ENCODE peak calls at places on chromosomes 11 and 22, in five cellular contexts. One of them, this sample, is unnamed.

GRCh38 chr11:63573881-63574855 is 11.0 kb upstream of the PLAAT2 start:
- DNase-seq in neural progenitor cell: no peak
- DNase-seq in colonic mucosa: peak
- DNase-seq in PC-9: no peak
- DNase-seq in astrocyte: peak
- DNase-seq in this sample: peak

GRCh38 chr11:46519351-46519750 is 74.5 kb downstream of the AMBRA1 start:
- DNase-seq in neural progenitor cell: no peak
- DNase-seq in colonic mucosa: no peak
- DNase-seq in PC-9: no peak
- DNase-seq in astrocyte: no peak
- DNase-seq in this sample: no peak

GRCh38 chr11:29527391-29527936 is 489.4 kb downstream of the KCNA4 start:
- DNase-seq in neural progenitor cell: peak
- DNase-seq in colonic mucosa: no peak
- DNase-seq in PC-9: peak
- DNase-seq in astrocyte: peak
- DNase-seq in this sample: no peak

GRCh38 chr11:90168571-90168970 is 34.1 kb downstream of the NAALAD2 start:
- DNase-seq in neural progenitor cell: no peak
- DNase-seq in colonic mucosa: no peak
- DNase-seq in PC-9: no peak
- DNase-seq in astrocyte: no peak
- DNase-seq in this sample: no peak

GRCh38 chr22:42074153-42074750 is at the start of gene PHETA2:
- DNase-seq in neural progenitor cell: peak
- DNase-seq in colonic mucosa: peak
- DNase-seq in PC-9: no peak
- DNase-seq in astrocyte: no peak
- DNase-seq in this sample: peak

GRCh38 chr11:123231263-123231662 is 36.2 kb upstream of the CLMP start:
- DNase-seq in neural progenitor cell: no peak
- DNase-seq in colonic mucosa: no peak
- DNase-seq in PC-9: no peak
- DNase-seq in astrocyte: no peak
- DNase-seq in this sample: no peak

GRCh38 chr22:38504731-38505594 is 1.1 kb downstream of the DDX17 start:
- DNase-seq in neural progenitor cell: peak
- DNase-seq in colonic mucosa: peak
- DNase-seq in PC-9: peak
- DNase-seq in astrocyte: peak
- DNase-seq in this sample: peak

GRCh38 chr22:34950480-34950879 is 115.5 kb upstream of the ISX start:
- DNase-seq in neural progenitor cell: peak
- DNase-seq in colonic mucosa: no peak
- DNase-seq in PC-9: no peak
- DNase-seq in astrocyte: no peak
- DNase-seq in this sample: no peak

GRCh38 chr11:13160745-13161144 is 116.8 kb upstream of the BMAL1 start:
- DNase-seq in neural progenitor cell: peak
- DNase-seq in colonic mucosa: no peak
- DNase-seq in PC-9: no peak
- DNase-seq in astrocyte: no peak
- DNase-seq in this sample: no peak

GRCh38 chr11:66479741-66480115 is 506 bp upstream of the DPP3 start:
- DNase-seq in neural progenitor cell: no peak
- DNase-seq in colonic mucosa: peak
- DNase-seq in PC-9: no peak
- DNase-seq in astrocyte: no peak
- DNase-seq in this sample: no peak

GRCh38 chr22:34997921-34998320 is 68.0 kb upstream of the ISX start:
- DNase-seq in neural progenitor cell: no peak
- DNase-seq in colonic mucosa: no peak
- DNase-seq in PC-9: no peak
- DNase-seq in astrocyte: no peak
- DNase-seq in this sample: no peak

GRCh38 chr22:31049815-31050420 is 31.2 kb upstream of the SMTN start:
- DNase-seq in neural progenitor cell: no peak
- DNase-seq in colonic mucosa: no peak
- DNase-seq in PC-9: no peak
- DNase-seq in astrocyte: no peak
- DNase-seq in this sample: no peak

GRCh38 chr22:22882033-22882717 is 5.4 kb upstream of the IGLL5 start:
- DNase-seq in neural progenitor cell: no peak
- DNase-seq in colonic mucosa: peak
- DNase-seq in PC-9: no peak
- DNase-seq in astrocyte: no peak
- DNase-seq in this sample: no peak

GRCh38 chr22:38938221-38938620 is 19.2 kb upstream of the APOBEC3A start:
- DNase-seq in neural progenitor cell: no peak
- DNase-seq in colonic mucosa: no peak
- DNase-seq in PC-9: no peak
- DNase-seq in astrocyte: no peak
- DNase-seq in this sample: no peak

GRCh38 chr11:125164422-125165110 is at the start of gene PKNOX2:
- DNase-seq in neural progenitor cell: peak
- DNase-seq in colonic mucosa: peak
- DNase-seq in PC-9: no peak
- DNase-seq in astrocyte: peak
- DNase-seq in this sample: peak

GRCh38 chr11:76371170-76371569 is 9.8 kb downstream of the THAP12 start:
- DNase-seq in neural progenitor cell: no peak
- DNase-seq in colonic mucosa: no peak
- DNase-seq in PC-9: no peak
- DNase-seq in astrocyte: peak
- DNase-seq in this sample: no peak

GRCh38 chr11:12845739-12846358 is 163.3 kb upstream of the RASSF10 start:
- DNase-seq in neural progenitor cell: peak
- DNase-seq in colonic mucosa: peak
- DNase-seq in PC-9: no peak
- DNase-seq in astrocyte: no peak
- DNase-seq in this sample: no peak

GRCh38 chr22:27463121-27463520 is 338.4 kb downstream of the MN1 start:
- DNase-seq in neural progenitor cell: no peak
- DNase-seq in colonic mucosa: no peak
- DNase-seq in PC-9: peak
- DNase-seq in astrocyte: no peak
- DNase-seq in this sample: no peak

GRCh38 chr11:111408789-111409727 is 30.0 kb upstream of the POU2AF1 start:
- DNase-seq in neural progenitor cell: no peak
- DNase-seq in colonic mucosa: no peak
- DNase-seq in PC-9: no peak
- DNase-seq in astrocyte: peak
- DNase-seq in this sample: no peak

GRCh38 chr11:117010808-117011540 is 87.3 kb downstream of the SIK3 start:
- DNase-seq in neural progenitor cell: no peak
- DNase-seq in colonic mucosa: no peak
- DNase-seq in PC-9: peak
- DNase-seq in astrocyte: peak
- DNase-seq in this sample: no peak

GRCh38 chr11:126185200-126186030 is 26.0 kb downstream of the RPUSD4 start:
- DNase-seq in neural progenitor cell: no peak
- DNase-seq in colonic mucosa: no peak
- DNase-seq in PC-9: no peak
- DNase-seq in astrocyte: no peak
- DNase-seq in this sample: no peak

GRCh38 chr11:34342008-34342533 is 15.7 kb downstream of the ABTB2 start:
- DNase-seq in neural progenitor cell: peak
- DNase-seq in colonic mucosa: peak
- DNase-seq in PC-9: peak
- DNase-seq in astrocyte: peak
- DNase-seq in this sample: no peak

GRCh38 chr22:50545522-50546325 is at the start of gene KLHDC7B:
- DNase-seq in neural progenitor cell: no peak
- DNase-seq in colonic mucosa: no peak
- DNase-seq in PC-9: no peak
- DNase-seq in astrocyte: no peak
- DNase-seq in this sample: no peak

GRCh38 chr11:132541794-132542193 is 990.5 kb downstream of the OPCML start:
- DNase-seq in neural progenitor cell: no peak
- DNase-seq in colonic mucosa: no peak
- DNase-seq in PC-9: no peak
- DNase-seq in astrocyte: no peak
- DNase-seq in this sample: no peak

GRCh38 chr11:8032576-8033311 is 45.6 kb downstream of the EIF3F start:
- DNase-seq in neural progenitor cell: no peak
- DNase-seq in colonic mucosa: no peak
- DNase-seq in PC-9: no peak
- DNase-seq in astrocyte: no peak
- DNase-seq in this sample: no peak

GRCh38 chr22:35995345-35995744 is 33.3 kb downstream of the RBFOX2 start:
- DNase-seq in neural progenitor cell: no peak
- DNase-seq in colonic mucosa: no peak
- DNase-seq in PC-9: no peak
- DNase-seq in astrocyte: no peak
- DNase-seq in this sample: no peak

GRCh38 chr11:32451808-32452207 is 16.5 kb upstream of the WT1 start:
- DNase-seq in neural progenitor cell: no peak
- DNase-seq in colonic mucosa: no peak
- DNase-seq in PC-9: no peak
- DNase-seq in astrocyte: no peak
- DNase-seq in this sample: no peak

GRCh38 chr22:32880906-32881596 is 79.5 kb downstream of the TIMP3 start:
- DNase-seq in neural progenitor cell: no peak
- DNase-seq in colonic mucosa: peak
- DNase-seq in PC-9: no peak
- DNase-seq in astrocyte: peak
- DNase-seq in this sample: no peak

GRCh38 chr11:1308745-1309497 is 511 bp downstream of the TOLLIP start:
- DNase-seq in neural progenitor cell: no peak
- DNase-seq in colonic mucosa: no peak
- DNase-seq in PC-9: no peak
- DNase-seq in astrocyte: no peak
- DNase-seq in this sample: no peak

DNA sequence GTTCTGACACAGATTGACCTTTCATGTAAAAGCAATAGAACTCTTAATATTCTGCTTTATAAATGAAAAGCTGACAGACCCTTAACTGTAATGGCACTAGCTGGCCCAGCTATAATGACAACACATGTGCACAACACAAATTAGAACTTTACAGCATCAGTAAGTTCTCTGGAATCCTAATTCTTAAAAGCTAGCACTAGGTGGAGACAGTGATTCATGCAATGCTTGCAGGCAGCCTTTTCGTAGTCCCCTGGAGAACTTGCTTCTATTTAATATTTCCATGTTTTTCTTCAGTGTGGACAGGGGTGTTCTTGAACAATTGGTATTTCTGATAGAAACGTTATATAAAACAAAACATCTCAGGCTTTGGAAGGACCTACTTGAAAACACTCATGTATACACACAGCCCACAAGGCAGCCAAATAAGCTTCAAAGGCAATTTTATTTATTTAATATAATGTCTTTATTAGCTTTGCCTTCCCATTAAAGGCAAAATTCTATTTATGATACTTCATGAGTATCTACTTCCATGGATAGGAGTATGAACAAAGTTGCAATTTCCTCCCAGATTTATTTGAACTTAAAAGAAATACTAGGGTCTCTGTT is 374.3 kb upstream of the MPPED2 start:
- DNase-seq in neural progenitor cell: peak
- DNase-seq in colonic mucosa: no peak
- DNase-seq in PC-9: no peak
- DNase-seq in astrocyte: peak
- DNase-seq in this sample: no peak
- TF ChIP-seq CTCF in neural progenitor cell: peak
- TF ChIP-seq CTCF in colonic mucosa: peak
- TF ChIP-seq CTCF in PC-9: peak
- TF ChIP-seq CTCF in astrocyte: peak
- TF ChIP-seq CTCF in this sample: no peak

DNA sequence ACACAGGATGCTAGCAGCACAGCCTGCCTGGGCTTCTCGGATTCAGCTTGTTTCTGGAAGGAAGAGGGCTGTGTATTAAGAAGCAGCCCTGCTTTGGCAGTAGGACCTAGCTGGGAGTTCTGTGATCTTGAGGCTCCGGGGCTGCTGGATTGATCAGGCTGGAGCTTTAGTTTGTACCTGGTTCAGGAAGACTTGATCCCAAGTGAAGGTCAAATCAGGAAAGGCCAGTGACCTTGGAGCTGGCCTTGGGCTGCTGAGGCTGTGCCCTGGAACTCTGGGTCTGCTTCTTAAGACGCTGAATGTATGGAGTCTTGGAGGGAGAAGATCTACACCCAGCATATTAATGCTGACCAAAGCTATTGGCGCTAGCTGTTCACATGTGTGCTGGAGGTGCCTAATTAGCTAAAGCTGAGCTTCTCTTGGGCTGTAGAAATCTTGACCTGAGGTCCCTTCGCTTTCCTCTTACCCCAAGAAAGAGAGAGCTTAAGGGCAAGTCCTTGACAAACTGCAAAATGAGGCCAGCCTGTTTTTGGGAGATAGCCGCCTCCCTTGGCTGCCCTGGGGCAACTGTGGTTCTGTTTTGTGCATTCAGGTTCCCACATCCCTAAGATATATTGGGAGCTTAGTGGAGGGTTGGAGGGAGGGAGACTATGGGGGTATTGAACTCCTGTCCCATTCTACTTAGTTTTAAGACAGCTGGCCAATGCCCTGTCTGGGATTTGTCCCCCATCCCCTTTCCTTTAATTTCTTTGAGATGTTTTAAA is 135.9 kb downstream of the DBX1 start:
- DNase-seq in neural progenitor cell: no peak
- DNase-seq in colonic mucosa: no peak
- DNase-seq in PC-9: no peak
- DNase-seq in astrocyte: no peak
- DNase-seq in this sample: no peak
- H3K27ac ChIP-seq in neural progenitor cell: no peak
- H3K27ac ChIP-seq in colonic mucosa: no peak
- H3K27ac ChIP-seq in PC-9: no peak
- H3K27ac ChIP-seq in astrocyte: no peak
- H3K27ac ChIP-seq in this sample: no peak

DNA sequence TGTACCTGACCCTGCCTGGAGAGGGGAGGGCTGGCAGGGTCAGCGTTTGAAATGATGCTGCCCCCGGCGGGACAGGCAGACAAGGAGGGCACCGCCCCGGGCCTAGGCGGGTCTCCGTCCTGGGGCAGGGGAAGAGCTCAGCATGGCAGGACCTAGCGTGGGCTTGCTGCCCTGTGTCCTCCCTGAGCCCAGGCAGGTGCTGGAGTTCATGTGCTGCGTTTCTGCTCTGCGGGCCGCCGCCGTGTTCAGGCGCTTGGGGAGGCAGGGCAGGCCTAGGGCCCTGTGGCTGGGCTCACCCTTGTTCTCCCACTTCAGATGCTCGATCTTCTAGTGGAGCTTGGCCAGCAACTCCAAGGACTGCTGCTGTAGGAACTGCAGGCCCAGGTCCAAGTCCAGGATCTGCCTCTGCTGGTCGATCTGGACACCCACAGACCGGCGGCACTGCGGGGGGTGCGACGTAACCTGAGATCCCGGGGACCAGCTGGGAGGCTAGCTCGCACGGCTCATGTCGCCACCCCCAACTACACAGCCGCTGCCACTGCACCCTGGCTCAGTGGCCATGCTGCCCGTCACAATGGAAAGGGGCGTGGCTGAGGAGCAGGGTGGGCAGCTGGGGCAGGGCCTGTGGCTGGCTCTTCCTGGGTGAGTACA is 84.4 kb downstream of the MED15 start:
- DNase-seq in neural progenitor cell: peak
- DNase-seq in colonic mucosa: no peak
- DNase-seq in PC-9: no peak
- DNase-seq in astrocyte: no peak
- DNase-seq in this sample: no peak
- TF ChIP-seq CTCF in neural progenitor cell: no peak
- TF ChIP-seq CTCF in colonic mucosa: no peak
- TF ChIP-seq CTCF in PC-9: no peak
- TF ChIP-seq CTCF in astrocyte: no peak
- TF ChIP-seq CTCF in this sample: no peak

GRCh38 chr11:104781719-104782376 is 116.4 kb downstream of the CASP12 start:
- DNase-seq in neural progenitor cell: no peak
- DNase-seq in colonic mucosa: no peak
- DNase-seq in PC-9: no peak
- DNase-seq in astrocyte: no peak
- DNase-seq in this sample: no peak
- H3K27ac ChIP-seq in neural progenitor cell: no peak
- H3K27ac ChIP-seq in colonic mucosa: no peak
- H3K27ac ChIP-seq in PC-9: no peak
- H3K27ac ChIP-seq in astrocyte: no peak
- H3K27ac ChIP-seq in this sample: no peak

This sample was measured in CD4-positive, alpha-beta T cell.